ENCODE peak calls at places on chromosomes 1 and 21, in five cellular contexts. J, H, Z, P and G are unnamed samples.

GRCh38 chr21:45592208-45592619 is 50.0 kb upstream of the SLC19A1 start:
- DNase-seq in J (no peak), H (no peak), Z (no peak), P (peak; percentile 64), G (no peak)

GRCh38 chr1:220300442-220301121 is 28.3 kb upstream of the RAB3GAP2 start:
- DNase-seq in J (peak; percentile 89), H (peak; percentile 64), Z (peak; percentile 39), P (peak; percentile 58), G (peak; percentile 92)

GRCh38 chr21:24046816-24047443 is 1560.4 kb downstream of the MRPL39 start:
- DNase-seq in J (no peak), H (no peak), Z (no peak), P (no peak), G (no peak)

GRCh38 chr1:235280467-235280866 is 47.5 kb downstream of the ARID4B start:
- DNase-seq in J (no peak), H (no peak), Z (no peak), P (no peak), G (no peak)

GRCh38 chr1:180229483-180230415 is at the start of gene LHX4:
- DNase-seq in J (peak; percentile 90), H (peak; percentile 84), Z (peak; percentile 84), P (peak; percentile 92), G (no peak)

GRCh38 chr1:110196917-110197782 is 13.0 kb upstream of the KCNC4 start:
- DNase-seq in J (peak; percentile 70), H (peak; percentile 70), Z (peak; percentile 70), P (peak; percentile 89), G (no peak)

GRCh38 chr1:208090776-208091291 is 153.3 kb downstream of the PLXNA2 start:
- DNase-seq in J (no peak), H (no peak), Z (no peak), P (no peak), G (no peak)

GRCh38 chr1:27704958-27705357 is 20.8 kb upstream of the FAM76A start:
- DNase-seq in J (peak; percentile 34), H (peak; percentile 36), Z (no peak), P (no peak), G (no peak)

GRCh38 chr1:85109475-85109874 is 61.2 kb upstream of the MCOLN3 start:
- DNase-seq in J (peak; percentile 80), H (peak; percentile 86), Z (peak; percentile 81), P (peak; percentile 71), G (peak; percentile 46)

GRCh38 chr1:29282924-29283803 is 46.8 kb downstream of the PTPRU start:
- DNase-seq in J (peak; percentile 100), H (peak; percentile 99), Z (peak; percentile 96), P (peak; percentile 99), G (no peak)

GRCh38 chr1:117821782-117822447 is 107.5 kb downstream of the GDAP2 start:
- DNase-seq in J (peak; percentile 57), H (peak; percentile 41), Z (no peak), P (peak; percentile 28), G (peak; percentile 98)

GRCh38 chr1:62437273-62437945 is 560 bp downstream of the USP1 start:
- DNase-seq in J (peak; percentile 31), H (peak; percentile 51), Z (peak; percentile 61), P (peak; percentile 41), G (no peak)

GRCh38 chr21:40640427-40640826 is 206.5 kb downstream of the DSCAM start:
- DNase-seq in J (no peak), H (no peak), Z (no peak), P (no peak), G (no peak)

GRCh38 chr21:37243961-37244360 is 23.2 kb downstream of the VPS26C start:
- DNase-seq in J (no peak), H (no peak), Z (no peak), P (no peak), G (no peak)

GRCh38 chr1:243821177-243821680 is 28.8 kb downstream of the AKT3 start:
- DNase-seq in J (no peak), H (no peak), Z (no peak), P (no peak), G (no peak)

GRCh38 chr1:151254217-151255213 is at the start of gene PSMD4:
- DNase-seq in J (peak; percentile 99), H (peak; percentile 99), Z (peak; percentile 95), P (peak; percentile 100), G (peak; percentile 92)

GRCh38 chr1:36571106-36571505 is 88.4 kb upstream of the CSF3R start:
- DNase-seq in J (no peak), H (no peak), Z (no peak), P (no peak), G (no peak)

GRCh38 chr1:114250683-114251572 is 97.3 kb upstream of the SYT6 start:
- DNase-seq in J (no peak), H (no peak), Z (no peak), P (no peak), G (no peak)

GRCh38 chr1:156640842-156641706 is 843 bp upstream of the BCAN start:
- DNase-seq in J (no peak), H (no peak), Z (no peak), P (no peak), G (no peak)

GRCh38 chr1:205642679-205643307 is 11.0 kb upstream of the ELK4 start:
- DNase-seq in J (no peak), H (no peak), Z (no peak), P (no peak), G (no peak)

GRCh38 chr1:42736152-42736551 is 3.9 kb downstream of the CLDN19 start:
- DNase-seq in J (peak; percentile 73), H (peak; percentile 64), Z (peak; percentile 32), P (peak; percentile 79), G (no peak)

DNA sequence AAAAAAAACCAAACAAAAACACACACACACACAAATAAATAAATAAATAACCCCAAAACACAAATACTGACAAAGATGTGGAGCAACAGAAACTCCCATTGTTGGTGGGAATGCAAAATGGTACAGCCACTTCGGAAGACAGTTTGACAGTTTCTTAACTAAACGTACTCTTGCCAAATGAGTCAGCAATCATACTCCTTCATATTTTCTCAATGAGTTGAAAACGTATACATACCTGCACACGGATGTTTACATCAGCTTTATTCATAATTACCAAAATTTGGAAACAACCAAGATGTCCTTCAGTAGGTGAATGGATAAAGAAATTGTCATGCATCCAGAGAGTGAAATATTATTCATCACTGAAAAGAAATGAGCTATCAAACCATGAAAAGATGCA is 23.5 kb downstream of the ASAP3 start:
- DNase-seq in J (no peak), H (no peak), Z (no peak), P (no peak), G (no peak)
- H3K4me2 ChIP-seq in J (no peak overlapping the region), H (no peak overlapping the region), Z (no peak overlapping the region), P (no peak overlapping the region), G (no peak overlapping the region)

GRCh38 chr1:31266547-31266946 is 26.9 kb upstream of the NKAIN1 start:
- DNase-seq in J (no peak), H (no peak), Z (no peak), P (no peak), G (no peak)

GRCh38 chr1:31273619-31274018 is 23.0 kb downstream of the SNRNP40 start:
- DNase-seq in J (no peak), H (no peak), Z (no peak), P (no peak), G (no peak)

GRCh38 chr1:31272369-31272768 is 24.2 kb downstream of the SNRNP40 start:
- DNase-seq in J (no peak), H (no peak), Z (no peak), P (no peak), G (no peak)
- H3K36me3 ChIP-seq in J (peaks cover 7% of the 10 kb centered on the region), H (peaks cover 61% of the 10 kb centered on the region), Z (peaks cover 17% of the 10 kb centered on the region), P (peaks cover 91% of the 10 kb centered on the region), G (peaks cover 48% of the 10 kb centered on the region)

GRCh38 chr1:17624540-17625256 is 85.2 kb downstream of the ARHGEF10L start:
- DNase-seq in J (no peak), H (no peak), Z (no peak), P (no peak), G (peak; percentile 40)
- H3K4me2 ChIP-seq in J (no peak overlapping the region), H (no peak overlapping the region), Z (no peak overlapping the region), P (no peak overlapping the region), G (no peak overlapping the region)

DNA sequence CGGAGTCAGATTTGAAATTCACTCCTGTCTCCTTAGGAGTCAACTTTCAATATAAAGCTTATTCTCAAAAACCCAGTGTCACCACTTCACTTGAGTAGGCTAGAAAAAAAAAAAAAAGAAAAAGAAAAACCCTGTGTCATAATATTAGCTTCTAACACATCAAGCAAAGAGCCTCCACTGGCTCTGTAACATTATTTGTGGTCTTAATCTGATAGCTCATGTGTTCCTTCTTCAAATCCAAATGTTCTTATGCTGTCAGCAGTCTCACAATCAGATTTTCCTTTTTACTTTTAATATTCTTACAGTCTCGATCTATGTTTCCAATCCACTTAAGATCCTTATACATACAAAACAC is 26.1 kb upstream of the PSMG1 start:
- DNase-seq in J (no peak), H (no peak), Z (no peak), P (no peak), G (no peak)
- H3K36me3 ChIP-seq in J (peaks cover 1% of the 10 kb centered on the region), H (peaks cover 27% of the 10 kb centered on the region), Z (peaks cover 35% of the 10 kb centered on the region), P (peaks cover 88% of the 10 kb centered on the region), G (peaks cover 27% of the 10 kb centered on the region)

DNA sequence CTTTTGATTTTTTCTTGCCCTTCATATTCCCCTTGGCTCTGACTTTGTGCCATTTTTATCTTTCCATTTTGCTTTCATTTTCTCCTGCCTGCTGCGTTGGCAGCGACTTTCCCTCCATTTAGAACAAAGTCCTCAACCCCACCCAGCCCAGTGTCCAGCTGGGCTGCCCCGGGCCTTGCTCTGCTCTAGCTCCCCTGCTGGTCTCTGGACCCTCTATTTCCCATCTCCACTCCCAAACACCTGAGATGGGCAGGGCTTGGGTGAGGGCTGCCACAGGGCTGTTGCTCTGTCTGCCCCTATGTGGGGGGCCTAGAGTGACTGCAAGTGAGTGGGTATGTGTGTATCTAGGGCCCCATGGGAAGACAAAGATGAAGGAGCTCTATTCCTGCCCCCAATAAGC is 7.3 kb upstream of the ADAM15 start:
- DNase-seq in J (no peak), H (no peak), Z (no peak), P (no peak), G (no peak)
- H3K4me2 ChIP-seq in J (no peak overlapping the region), H (no peak overlapping the region), Z (no peak overlapping the region), P (no peak overlapping the region), G (no peak overlapping the region)

DNA sequence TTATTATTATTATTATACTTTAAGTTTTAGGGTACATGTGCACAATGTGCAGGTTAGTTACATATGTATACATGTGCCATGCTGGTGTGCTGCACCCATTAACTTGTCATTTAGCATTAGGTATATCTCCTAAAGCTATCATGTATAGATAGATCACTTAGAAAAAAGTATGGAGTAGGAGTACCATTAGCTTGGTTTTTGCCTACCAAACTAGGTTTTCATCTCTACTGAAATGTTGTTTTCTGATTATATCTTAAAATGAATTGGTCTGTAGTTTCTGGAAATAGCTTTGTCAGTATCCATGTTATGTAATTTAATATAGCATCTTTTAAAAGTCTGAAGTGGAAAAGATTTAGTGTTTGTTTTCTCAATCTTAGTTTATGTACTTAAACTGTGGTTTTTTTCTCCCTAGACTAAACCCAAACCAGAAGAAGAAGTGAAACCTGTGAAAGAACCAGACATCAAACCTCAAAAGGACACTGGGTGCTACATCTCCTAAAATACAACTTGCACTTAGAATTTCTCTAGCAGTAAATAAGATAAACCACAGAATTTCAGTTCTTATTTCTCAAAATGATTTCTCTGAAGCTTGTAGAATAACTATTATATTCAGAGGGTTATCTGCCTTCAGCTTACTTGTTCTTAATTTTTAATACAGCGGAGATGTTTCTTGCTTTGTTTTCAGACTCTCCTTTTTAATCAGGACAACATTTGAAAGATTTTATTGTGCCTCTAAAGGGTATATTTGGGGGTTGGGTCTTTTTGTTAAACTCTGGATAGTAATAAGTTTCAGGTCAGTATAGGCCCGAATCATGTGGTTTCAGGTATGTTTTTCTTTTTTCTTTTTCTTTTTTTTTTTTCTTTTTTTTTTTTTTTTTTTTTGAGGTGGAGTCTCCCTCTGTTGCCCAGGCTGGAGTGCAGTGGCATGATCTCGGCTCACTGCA is 4.5 kb upstream of the FAM177B start:
- DNase-seq in J (no peak), H (no peak), Z (no peak), P (no peak), G (no peak)
- H3K36me3 ChIP-seq in J (peaks cover 1% of the 10 kb centered on the region), H (peaks cover 42% of the 10 kb centered on the region), Z (peaks cover 29% of the 10 kb centered on the region), P (peaks cover 68% of the 10 kb centered on the region), G (peaks cover 46% of the 10 kb centered on the region)